ENCODE peak calls at places on chromosomes 1 and 21, in seven cellular contexts. G, A, W, X, B, Y and H are unnamed samples.

GRCh38 chr1:100250264-100250663 is 630 bp upstream of the DBT start:
- DNase-seq in G (no peak), A (no peak), W (no peak), X (no peak), B (no peak), Y (no peak), H (no peak)

GRCh38 chr1:198776602-198777029 is 137.8 kb downstream of the PTPRC start:
- DNase-seq in G (no peak), A (no peak), W (no peak), X (no peak), B (no peak), Y (no peak), H (no peak)

GRCh38 chr1:58108783-58109182 is 437.7 kb downstream of the OMA1 start:
- DNase-seq in G (no peak), A (no peak), W (no peak), X (no peak), B (no peak), Y (no peak), H (no peak)

GRCh38 chr1:58982259-58982998 is 198.6 kb upstream of the JUN start:
- DNase-seq in G (no peak), A (no peak), W (no peak), X (no peak), B (no peak), Y (no peak), H (no peak)

GRCh38 chr21:43318841-43319781 is 107.8 kb downstream of the SIK1 start:
- DNase-seq in G (peak; percentile 47), A (no peak), W (no peak), X (peak; percentile 55), B (no peak), Y (no peak), H (no peak)

GRCh38 chr1:41463516-41463915 is 21.0 kb downstream of the EDN2 start:
- DNase-seq in G (no peak), A (no peak), W (no peak), X (no peak), B (no peak), Y (no peak), H (no peak)

GRCh38 chr1:154848983-154849382 is 21.1 kb downstream of the KCNN3 start:
- DNase-seq in G (no peak), A (no peak), W (no peak), X (no peak), B (no peak), Y (no peak), H (no peak)

GRCh38 chr1:94926365-94926914 is 470 bp downstream of the CNN3 start:
- DNase-seq in G (peak; percentile 65), A (peak; percentile 47), W (peak; percentile 33), X (no peak), B (peak; percentile 10), Y (no peak), H (peak; percentile 81)